ENCODE peak calls at places on chromosomes 2 and 18, in eight cellular contexts. O is right atrium auricular region, E is upper lobe of right lung, X is heart right ventricle, T is mammary epithelial cell, B is body of pancreas, N is PC-3, W is fibroblast of lung. G is an unnamed sample.

GRCh38 chr18:49762191-49763077 is 50.9 kb downstream of the ACAA2 start:
- DNase-seq in E (peak), O (no peak), W (no peak), X (no peak), N (no peak), B (no peak), T (no peak), G (no peak)

GRCh38 chr2:238874330-238875050 is 26.6 kb downstream of the TWIST2 start:
- DNase-seq in O (peak), N (no peak), X (no peak), E (no peak), W (no peak), T (no peak), B (no peak), G (no peak)

GRCh38 chr2:241161646-241162281 is 11.5 kb downstream of the PPP1R7 start:
- DNase-seq in X (peak), N (no peak), O (peak), W (peak), T (peak), E (no peak), B (peak), G (no peak)

GRCh38 chr2:18611184-18611583 is 21.8 kb upstream of the NT5C1B start:
- DNase-seq in X (no peak), O (no peak), W (peak), E (no peak), N (no peak), B (no peak), T (no peak), G (peak)

GRCh38 chr2:50953021-50953420 is 78.9 kb downstream of the NRXN1 start:
- DNase-seq in O (no peak), E (no peak), W (peak), T (peak), B (no peak), X (no peak), N (peak), G (no peak)

GRCh38 chr2:148508878-148509702 is 135.5 kb upstream of the EPC2 start:
- DNase-seq in T (peak), E (peak), O (peak), B (peak), N (peak), X (peak), W (peak), G (peak)

GRCh38 chr18:75128051-75128605 is 80.8 kb downstream of the PTGR3 start:
- DNase-seq in N (no peak), W (no peak), B (no peak), X (no peak), O (peak), T (no peak), E (peak), G (no peak)

GRCh38 chr2:240820607-240821428 is 799 bp upstream of the KIF1A start:
- DNase-seq in N (no peak), X (no peak), B (no peak), W (no peak), O (no peak), E (no peak), T (no peak), G (no peak)

GRCh38 chr2:1628893-1629292 is 115.4 kb downstream of the PXDN start:
- DNase-seq in X (no peak), W (peak), O (peak), N (peak), T (peak), B (peak), E (no peak), G (no peak)

DNA sequence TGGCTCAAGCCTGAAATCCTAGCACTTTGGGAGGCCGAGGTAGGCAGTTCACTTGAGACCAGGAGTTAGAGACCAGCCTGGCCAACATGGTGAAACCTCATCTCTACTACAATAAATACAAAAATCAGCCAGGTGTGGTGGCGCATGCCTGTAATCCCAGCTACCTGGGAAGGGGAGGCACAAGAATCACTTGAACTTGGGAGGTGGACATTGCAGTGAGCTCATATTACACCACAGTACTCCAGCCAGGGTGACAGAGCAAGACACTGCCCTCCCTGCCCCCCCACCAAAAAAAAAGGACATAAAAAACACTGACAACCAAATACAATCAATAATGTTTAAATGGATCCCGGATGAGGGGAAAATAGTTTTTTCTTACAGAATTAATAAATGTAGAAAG is 7.8 kb downstream of the TIA1 start:
- DNase-seq in X (no peak), O (no peak), E (no peak), B (no peak), T (no peak), N (no peak), W (no peak), G (no peak)
- H3K27ac ChIP-seq in X (no peak), O (no peak), E (no peak), B (no peak), T (no peak), N (no peak), W (no peak), G (no peak)

DNA sequence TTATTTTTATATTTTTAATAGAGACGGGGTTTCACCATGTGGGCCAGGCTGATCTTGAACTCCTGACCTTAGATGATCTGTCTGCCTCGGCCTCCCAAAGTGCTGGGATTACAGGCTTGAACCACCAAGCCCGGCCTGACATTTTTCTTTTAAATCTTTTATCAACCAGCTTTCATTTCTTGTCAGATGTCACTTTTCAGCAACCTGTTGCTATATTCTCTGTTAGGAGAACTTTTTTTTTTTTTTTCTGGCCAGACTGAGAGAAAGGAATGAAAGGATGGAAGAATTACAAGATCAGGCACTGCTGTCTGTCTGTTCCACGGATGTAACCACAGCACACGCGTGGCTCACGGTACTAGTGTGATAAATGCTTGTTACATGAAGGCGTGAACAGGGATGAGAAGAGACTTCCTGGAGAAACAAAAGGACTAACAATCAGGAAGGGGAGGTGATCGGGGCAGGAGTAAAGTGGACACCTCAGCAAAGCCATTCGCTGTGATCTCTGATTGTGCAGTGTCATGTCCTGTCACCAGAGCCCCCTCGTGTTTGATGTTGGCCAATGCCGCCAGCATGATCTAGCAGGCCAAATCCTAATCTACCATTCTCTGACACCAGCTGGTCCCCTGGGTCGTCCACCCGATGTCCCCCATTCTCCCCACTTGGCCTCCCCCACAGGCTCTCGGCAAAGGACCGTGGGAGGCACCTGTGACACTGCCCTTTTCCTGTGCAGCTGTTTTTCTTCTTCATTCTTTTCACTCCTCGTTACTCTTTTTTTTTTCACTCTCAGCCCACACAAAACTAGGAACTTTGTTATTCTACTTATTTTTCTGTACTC is 146.6 kb downstream of the TGIF1 start:
- DNase-seq in E (peak), T (peak), N (peak), W (peak), X (peak), O (peak), B (peak), G (no peak)
- TF ChIP-seq CTCF in E (peak), T (no peak), N (peak), W (peak), X (peak), O (no peak), B (no peak), G (no peak)

DNA sequence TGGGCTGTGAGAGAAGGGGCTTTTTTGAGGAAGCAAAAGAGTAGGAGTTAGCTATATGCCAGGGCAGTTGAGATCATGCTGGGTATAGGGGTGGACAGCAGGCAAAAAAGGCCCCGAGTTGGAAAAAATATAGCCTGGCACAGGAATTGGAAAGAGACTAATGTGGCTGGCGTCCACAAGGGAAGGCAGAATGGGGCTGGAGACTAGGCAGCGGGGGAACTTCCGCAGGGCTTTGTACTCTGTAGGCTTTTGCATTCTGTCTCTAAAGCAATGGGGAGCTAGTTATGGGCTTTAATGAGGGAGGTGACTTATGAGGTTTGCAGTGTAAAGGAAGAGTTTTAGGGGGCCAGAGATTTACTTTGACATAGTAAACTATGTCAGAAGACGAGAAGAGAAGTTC is 57.4 kb upstream of the ACVR1 start:
- DNase-seq in T (no peak), N (no peak), X (no peak), E (no peak), B (no peak), W (no peak), O (no peak), G (no peak)
- H3K4me3 ChIP-seq in T (no peak), N (no peak), X (no peak), E (no peak), B (no peak), W (no peak), O (no peak), G (no peak)

GRCh38 chr2:195496991-195497390 is 160.0 kb upstream of the SLC39A10 start:
- DNase-seq in E (no peak), B (no peak), N (no peak), T (no peak), W (no peak), X (no peak), O (no peak), G (no peak)

GRCh38 chr2:195500878-195501277 is 156.1 kb upstream of the SLC39A10 start:
- DNase-seq in X (no peak), O (no peak), N (no peak), B (no peak), T (no peak), W (no peak), E (no peak), G (no peak)

GRCh38 chr2:195498176-195498575 is 158.8 kb upstream of the SLC39A10 start:
- DNase-seq in W (peak), E (no peak), X (no peak), B (peak), T (peak), N (peak), O (no peak), G (no peak)

GRCh38 chr2:195501746-195502145 is 155.3 kb upstream of the SLC39A10 start:
- DNase-seq in E (no peak), B (peak), O (no peak), T (peak), W (no peak), X (no peak), N (peak), G (no peak)

GRCh38 chr2:195498839-195499490 is 158.1 kb upstream of the SLC39A10 start:
- DNase-seq in E (no peak), X (no peak), B (no peak), W (peak), T (no peak), O (no peak), N (peak), G (no peak)
- H3K27ac ChIP-seq in E (no peak), X (no peak), B (no peak), W (no peak), T (no peak), O (no peak), N (no peak), G (peak)

GRCh38 chr2:42390401-42390969 is 29.5 kb upstream of the COX7A2L start:
- DNase-seq in W (no peak), X (no peak), N (no peak), O (no peak), E (no peak), B (no peak), T (no peak), G (no peak)

GRCh38 chr2:42383855-42384530 is 23.0 kb upstream of the COX7A2L start:
- DNase-seq in E (no peak), X (no peak), W (no peak), N (no peak), O (no peak), T (no peak), B (no peak), G (no peak)

GRCh38 chr2:42385225-42385624 is 24.2 kb upstream of the COX7A2L start:
- DNase-seq in N (peak), B (no peak), E (no peak), T (no peak), X (no peak), O (no peak), W (no peak), G (no peak)

GRCh38 chr2:42382144-42382543 is 21.1 kb upstream of the COX7A2L start:
- DNase-seq in B (no peak), O (no peak), W (no peak), T (no peak), E (no peak), N (no peak), X (no peak), G (no peak)

DNA sequence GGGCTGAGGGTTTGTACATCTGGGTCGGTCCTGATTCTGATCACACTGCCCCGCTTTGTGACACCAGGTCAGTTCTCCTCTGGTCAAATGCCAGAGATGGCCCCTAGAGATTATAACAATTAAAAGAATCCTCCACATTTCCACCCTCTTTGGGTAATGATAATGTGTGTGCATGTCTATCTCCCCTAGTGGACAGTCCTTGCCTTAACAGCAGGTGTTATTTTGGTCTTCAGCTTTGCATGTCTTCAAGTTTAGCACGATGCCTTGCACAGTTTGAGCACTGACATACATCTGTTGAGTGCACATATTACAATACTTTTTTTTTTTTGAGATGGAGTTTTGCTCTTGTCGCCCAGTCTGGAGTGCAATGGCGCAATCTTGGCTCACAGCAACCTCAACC is 25.7 kb upstream of the COX7A2L start:
- DNase-seq in O (no peak), B (no peak), N (peak), T (no peak), E (no peak), W (no peak), X (no peak), G (no peak)
- TF ChIP-seq CTCF in O (no peak), B (peak), N (peak), T (peak), E (peak), W (peak), X (no peak), G (peak)